ENCODE peak calls at places on chromosomes 12 and 14, in four cellular contexts. S is GM12891, B is left ventricle myocardium inferior, Z is SW480. J is an unnamed sample.

GRCh38 chr14:26370118-26370517 is 227.7 kb downstream of the NOVA1 start:
- DNase-seq in S (no peak), B (no peak), Z (no peak), J (no peak)

GRCh38 chr14:104135121-104135903 is 3.1 kb upstream of the KIF26A start:
- DNase-seq in S (no peak), B (peak; percentile 15), Z (peak; percentile 74), J (no peak)

GRCh38 chr12:96587691-96588090 is 98.3 kb downstream of the CFAP54 start:
- DNase-seq in S (no peak), B (no peak), Z (no peak), J (no peak)

GRCh38 chr12:49535921-49536525 is 2.8 kb upstream of the KCNH3 start:
- DNase-seq in S (no peak), B (no peak), Z (no peak), J (peak; percentile 18)

GRCh38 chr14:90368946-90369721 is 27.7 kb upstream of the CALM1 start:
- DNase-seq in S (no peak), B (no peak), Z (peak; percentile 70), J (no peak)

GRCh38 chr12:116919247-116919671 is 8.5 kb downstream of the FBXW8 start:
- DNase-seq in S (no peak), B (no peak), Z (no peak), J (no peak)

GRCh38 chr12:104710940-104711725 is 247.0 kb downstream of the SLC41A2 start:
- DNase-seq in S (no peak), B (no peak), Z (no peak), J (no peak)

GRCh38 chr14:69769623-69770022 is 2.7 kb downstream of the SRSF5 start:
- DNase-seq in S (no peak), B (no peak), Z (no peak), J (no peak)

GRCh38 chr12:108793756-108794441 is 62.6 kb upstream of the CORO1C start:
- DNase-seq in S (no peak), B (peak; percentile 37), Z (no peak), J (no peak)

GRCh38 chr12:25249951-25250738 is 584 bp downstream of the KRAS start:
- DNase-seq in S (peak; percentile 43), B (peak; percentile 62), Z (peak; percentile 85), J (peak; percentile 67)

GRCh38 chr12:56600753-56601152 is 29.4 kb downstream of the BAZ2A start:
- DNase-seq in S (no peak), B (no peak), Z (no peak), J (no peak)

GRCh38 chr14:23119362-23120327 is 590 bp upstream of the CEBPE start:
- DNase-seq in S (peak; percentile 59), B (no peak), Z (no peak), J (peak; percentile 71)

GRCh38 chr14:53793790-53794560 is 162.7 kb downstream of the BMP4 start:
- DNase-seq in S (no peak), B (peak; percentile 18), Z (no peak), J (no peak)

GRCh38 chr12:31325524-31325875 is 450 bp downstream of the SINHCAF start:
- DNase-seq in S (peak; percentile 18), B (no peak), Z (no peak), J (peak; percentile 46)

GRCh38 chr14:68293404-68293803 is 473.8 kb downstream of the RAD51B start:
- DNase-seq in S (no peak), B (no peak), Z (no peak), J (no peak)

GRCh38 chr14:105249175-105250007 is 1.1 kb downstream of the BTBD6 start:
- DNase-seq in S (no peak), B (no peak), Z (no peak), J (no peak)

GRCh38 chr14:95668235-95668772 is 17.9 kb upstream of the TCL1B start:
- DNase-seq in S (no peak), B (no peak), Z (no peak), J (no peak)

GRCh38 chr12:118958520-118958919 is 22.8 kb upstream of the SRRM4 start:
- DNase-seq in S (no peak), B (no peak), Z (no peak), J (no peak)

GRCh38 chr12:132265056-132265800 is 64.2 kb downstream of the GALNT9 start:
- DNase-seq in S (no peak), B (no peak), Z (no peak), J (no peak)

GRCh38 chr14:85911044-85911443 is 381.1 kb downstream of the FLRT2 start:
- DNase-seq in S (no peak), B (no peak), Z (no peak), J (no peak)

GRCh38 chr12:8914716-8915526 is 612 bp downstream of the PHC1 start:
- DNase-seq in S (peak; percentile 67), B (peak; percentile 40), Z (peak; percentile 87), J (peak; percentile 83)

GRCh38 chr14:36505892-36506731 is 13.9 kb downstream of the NKX2-1 start:
- DNase-seq in S (no peak), B (no peak), Z (no peak), J (peak; percentile 8)

GRCh38 chr14:63938198-63939005 is 85.6 kb downstream of the SYNE2 start:
- DNase-seq in S (no peak), B (no peak), Z (no peak), J (peak; percentile 21)

GRCh38 chr12:105855691-105856405 is 282.9 kb downstream of the NUAK1 start:
- DNase-seq in S (no peak), B (no peak), Z (no peak), J (no peak)

GRCh38 chr12:67433393-67434175 is 164.4 kb downstream of the CAND1 start:
- DNase-seq in S (no peak), B (no peak), Z (no peak), J (no peak)

GRCh38 chr12:32558941-32559340 is 120.2 kb upstream of the DNM1L start:
- DNase-seq in S (peak; percentile 46), B (no peak), Z (no peak), J (peak; percentile 79)

GRCh38 chr12:122421263-122421814 is 1.1 kb downstream of the CLIP1 start:
- DNase-seq in S (no peak), B (peak; percentile 31), Z (peak; percentile 34), J (no peak)

GRCh38 chr14:64510825-64511679 is 6.5 kb downstream of the ZBTB1 start:
- DNase-seq in S (no peak), B (no peak), Z (peak; percentile 61), J (no peak)

GRCh38 chr12:65525501-65526141 is 247.1 kb downstream of the MSRB3 start:
- DNase-seq in S (no peak), B (no peak), Z (no peak), J (no peak)

GRCh38 chr12:1579626-1580025 is 14.8 kb downstream of the FBXL14 start:
- DNase-seq in S (no peak), B (no peak), Z (no peak), J (no peak)

GRCh38 chr12:57161491-57161890 is 14.1 kb upstream of the LRP1-AS start:
- DNase-seq in S (no peak), B (no peak), Z (no peak), J (no peak)

GRCh38 chr14:42113358-42114070 is 506.8 kb downstream of the LRFN5 start:
- DNase-seq in S (no peak), B (no peak), Z (no peak), J (no peak)

GRCh38 chr14:33781267-33781666 is 169.6 kb downstream of the EGLN3 start:
- DNase-seq in S (no peak), B (no peak), Z (no peak), J (no peak)

GRCh38 chr14:72692678-72693077 is 201.2 kb downstream of the DPF3 start:
- DNase-seq in S (no peak), B (no peak), Z (peak; percentile 44), J (no peak)

GRCh38 chr14:100530270-100531072 is 56.7 kb downstream of the BEGAIN start:
- DNase-seq in S (no peak), B (peak; percentile 4), Z (no peak), J (peak; percentile 24)

GRCh38 chr12:67370979-67371378 is 101.8 kb downstream of the CAND1 start:
- DNase-seq in S (no peak), B (no peak), Z (no peak), J (no peak)

GRCh38 chr12:58901664-58902063 is 18.6 kb downstream of the LRIG3 start:
- DNase-seq in S (no peak), B (no peak), Z (no peak), J (no peak)

GRCh38 chr12:54413284-54414190 is 5.5 kb downstream of the ITGA5 start:
- DNase-seq in S (peak; percentile 59), B (peak; percentile 59), Z (peak; percentile 47), J (no peak)